ENCODE peak calls at places on chromosomes 12 and 14, in ten cellular contexts. C, D, L, S, I, P, N, G, Q and V are unnamed samples.

GRCh38 chr14:62777510-62777909 is 267.7 kb downstream of the KCNH5 start:
- DNase-seq in C (no peak), D (no peak), L (no peak), S (no peak), I (no peak), P (no peak), N (no peak), G (no peak), Q (no peak), V (no peak)

GRCh38 chr14:100386121-100386520 is 63.0 kb downstream of the SLC25A47 start:
- DNase-seq in C (no peak), D (peak; percentile 8), L (no peak), S (no peak), I (no peak), P (no peak), N (no peak), G (no peak), Q (no peak), V (no peak)

GRCh38 chr12:12608557-12608957 is 3.1 kb upstream of the CREBL2 start:
- DNase-seq in C (peak; percentile 24), D (no peak), L (no peak), S (no peak), I (peak; percentile 4), P (no peak), N (peak; percentile 60), G (peak; percentile 6), Q (no peak), V (peak; percentile 14)

GRCh38 chr12:100404769-100405407 is 48.0 kb downstream of the SLC17A8 start:
- DNase-seq in C (no peak), D (peak; percentile 75), L (peak; percentile 72), S (peak; percentile 34), I (peak; percentile 11), P (no peak), N (peak; percentile 52), G (peak; percentile 37), Q (no peak), V (peak; percentile 48)

GRCh38 chr14:34030864-34031263 is 80.0 kb upstream of the EGLN3 start:
- DNase-seq in C (no peak), D (peak; percentile 70), L (no peak), S (peak; percentile 53), I (no peak), P (no peak), N (no peak), G (peak; percentile 83), Q (peak; percentile 31), V (peak; percentile 6)

GRCh38 chr12:131239384-131240094 is 285.8 kb downstream of the ADGRD1 start:
- DNase-seq in C (no peak), D (no peak), L (no peak), S (no peak), I (no peak), P (no peak), N (no peak), G (no peak), Q (no peak), V (no peak)

GRCh38 chr12:14278294-14278953 is 87.1 kb upstream of the ATF7IP start:
- DNase-seq in C (no peak), D (no peak), L (no peak), S (no peak), I (no peak), P (no peak), N (no peak), G (no peak), Q (no peak), V (no peak)

GRCh38 chr14:69963966-69964365 is 84.8 kb downstream of the SMOC1 start:
- DNase-seq in C (no peak), D (no peak), L (no peak), S (no peak), I (no peak), P (no peak), N (no peak), G (no peak), Q (no peak), V (no peak)

GRCh38 chr14:90580381-90581335 is 183.8 kb downstream of the CALM1 start:
- DNase-seq in C (no peak), D (no peak), L (peak; percentile 60), S (no peak), I (no peak), P (no peak), N (no peak), G (no peak), Q (no peak), V (no peak)

GRCh38 chr12:3740840-3741239 is 12.1 kb downstream of the CRACR2A start:
- DNase-seq in C (no peak), D (no peak), L (no peak), S (peak; percentile 27), I (no peak), P (no peak), N (no peak), G (no peak), Q (no peak), V (no peak)

GRCh38 chr12:22201101-22201500 is 133.4 kb downstream of the ST8SIA1 start:
- DNase-seq in C (no peak), D (no peak), L (no peak), S (no peak), I (no peak), P (no peak), N (no peak), G (no peak), Q (no peak), V (no peak)

GRCh38 chr12:121673013-121673441 is 3.6 kb upstream of the MORN3 start:
- DNase-seq in C (no peak), D (peak; percentile 34), L (no peak), S (peak; percentile 48), I (no peak), P (no peak), N (no peak), G (no peak), Q (peak; percentile 50), V (peak; percentile 14)

GRCh38 chr12:127655691-127656090 is 611.3 kb upstream of the TMEM132C start:
- DNase-seq in C (no peak), D (peak; percentile 89), L (no peak), S (no peak), I (no peak), P (no peak), N (no peak), G (no peak), Q (no peak), V (peak; percentile 98)

GRCh38 chr12:117850048-117850447 is 118.7 kb downstream of the KSR2 start:
- DNase-seq in C (peak; percentile 8), D (peak; percentile 61), L (peak; percentile 49), S (peak; percentile 22), I (no peak), P (no peak), N (peak; percentile 4), G (peak; percentile 42), Q (no peak), V (peak; percentile 66)

GRCh38 chr14:91402278-91403068 is 15.1 kb downstream of the CCDC88C start:
- DNase-seq in C (no peak), D (no peak), L (no peak), S (peak; percentile 84), I (no peak), P (no peak), N (peak; percentile 57), G (no peak), Q (no peak), V (no peak)

GRCh38 chr12:124588689-124589318 is 21.4 kb upstream of the NCOR2 start:
- DNase-seq in C (no peak), D (peak; percentile 92), L (no peak), S (no peak), I (peak; percentile 29), P (peak; percentile 84), N (no peak), G (peak; percentile 88), Q (peak; percentile 77), V (peak; percentile 77)

GRCh38 chr14:49036236-49036635 is 549.9 kb downstream of the RPS29 start:
- DNase-seq in C (no peak), D (no peak), L (no peak), S (no peak), I (no peak), P (no peak), N (no peak), G (no peak), Q (no peak), V (no peak)

GRCh38 chr12:91319071-91319760 is 136.6 kb upstream of the DCN start:
- DNase-seq in C (no peak), D (no peak), L (no peak), S (no peak), I (no peak), P (no peak), N (no peak), G (no peak), Q (no peak), V (no peak)

GRCh38 chr12:9109213-9109522 is 6.6 kb downstream of the A2M start:
- DNase-seq in C (no peak), D (no peak), L (no peak), S (no peak), I (no peak), P (no peak), N (no peak), G (no peak), Q (no peak), V (no peak)

GRCh38 chr12:26435005-26435404 is 239.6 kb downstream of the SSPN start:
- DNase-seq in C (no peak), D (no peak), L (no peak), S (peak; percentile 32), I (no peak), P (no peak), N (no peak), G (no peak), Q (no peak), V (no peak)

GRCh38 chr12:108881953-108882352 is 2.1 kb downstream of the DAO start:
- DNase-seq in C (no peak), D (no peak), L (no peak), S (no peak), I (no peak), P (no peak), N (no peak), G (no peak), Q (no peak), V (no peak)

GRCh38 chr14:99754141-99755067 is 38.8 kb upstream of the EML1 start:
- DNase-seq in C (no peak), D (peak; percentile 88), L (no peak), S (no peak), I (no peak), P (peak; percentile 73), N (peak; percentile 59), G (peak; percentile 90), Q (no peak), V (peak; percentile 15)

GRCh38 chr14:63909984-63910383 is 57.2 kb downstream of the SYNE2 start:
- DNase-seq in C (no peak), D (peak; percentile 35), L (no peak), S (no peak), I (no peak), P (no peak), N (no peak), G (no peak), Q (no peak), V (peak; percentile 16)